ENCODE peak calls at places on chromosomes 1 and 21, in five cellular contexts. One of them, this sample, is unnamed. For H3K9me3 and H3K27me3, the result is how much of the 10 kb centered on the place peaks cover.

GRCh38 chr1:154714638-154715037 is 106.7 kb upstream of the ADAR start:
- DNase-seq in IMR-90: peak
- DNase-seq in GM23248: peak
- DNase-seq in psoas muscle: no peak
- DNase-seq in esophagus squamous epithelium: no peak
- DNase-seq in this sample: no peak

GRCh38 chr1:28147264-28148094 is 29.0 kb downstream of the PTAFR start:
- DNase-seq in esophagus squamous epithelium: no peak
- DNase-seq in psoas muscle: no peak
- DNase-seq in GM23248: no peak
- DNase-seq in IMR-90: no peak
- DNase-seq in this sample: no peak

GRCh38 chr1:55331355-55331754 is 116.2 kb upstream of the USP24 start:
- DNase-seq in psoas muscle: no peak
- DNase-seq in esophagus squamous epithelium: no peak
- DNase-seq in GM23248: no peak
- DNase-seq in IMR-90: no peak
- DNase-seq in this sample: no peak

GRCh38 chr1:2257245-2257627 is 29.1 kb downstream of the SKI start:
- DNase-seq in IMR-90: no peak
- DNase-seq in esophagus squamous epithelium: no peak
- DNase-seq in psoas muscle: peak
- DNase-seq in GM23248: peak
- DNase-seq in this sample: no peak

GRCh38 chr1:179228783-179229213 is 679 bp downstream of the ABL2 start:
- DNase-seq in GM23248: peak
- DNase-seq in psoas muscle: peak
- DNase-seq in esophagus squamous epithelium: no peak
- DNase-seq in IMR-90: peak
- DNase-seq in this sample: no peak

GRCh38 chr1:12414444-12415238 is 184.8 kb downstream of the VPS13D start:
- DNase-seq in GM23248: no peak
- DNase-seq in psoas muscle: no peak
- DNase-seq in esophagus squamous epithelium: no peak
- DNase-seq in IMR-90: no peak
- DNase-seq in this sample: no peak

GRCh38 chr1:48817505-48818114 is 40.9 kb upstream of the BEND5 start:
- DNase-seq in esophagus squamous epithelium: no peak
- DNase-seq in psoas muscle: peak
- DNase-seq in IMR-90: peak
- DNase-seq in GM23248: peak
- DNase-seq in this sample: peak

GRCh38 chr1:14782741-14783591 is 184.5 kb downstream of the KAZN start:
- DNase-seq in psoas muscle: no peak
- DNase-seq in GM23248: no peak
- DNase-seq in IMR-90: no peak
- DNase-seq in esophagus squamous epithelium: no peak
- DNase-seq in this sample: no peak

GRCh38 chr1:18927654-18928272 is 25.4 kb upstream of the ALDH4A1 start:
- DNase-seq in esophagus squamous epithelium: no peak
- DNase-seq in GM23248: no peak
- DNase-seq in IMR-90: peak
- DNase-seq in psoas muscle: no peak
- DNase-seq in this sample: no peak

GRCh38 chr1:153928245-153928644 is 5.5 kb upstream of the GATAD2B start:
- DNase-seq in IMR-90: no peak
- DNase-seq in psoas muscle: no peak
- DNase-seq in esophagus squamous epithelium: no peak
- DNase-seq in GM23248: no peak
- DNase-seq in this sample: no peak

GRCh38 chr21:34908424-34909055 is 140.6 kb downstream of the RUNX1 start:
- DNase-seq in psoas muscle: peak
- DNase-seq in esophagus squamous epithelium: no peak
- DNase-seq in IMR-90: no peak
- DNase-seq in GM23248: peak
- DNase-seq in this sample: no peak

GRCh38 chr1:14294006-14294405 is 304.5 kb upstream of the KAZN start:
- DNase-seq in psoas muscle: no peak
- DNase-seq in GM23248: no peak
- DNase-seq in esophagus squamous epithelium: no peak
- DNase-seq in IMR-90: no peak
- DNase-seq in this sample: no peak

GRCh38 chr1:243950166-243950565 is 100.1 kb upstream of the AKT3 start:
- DNase-seq in GM23248: peak
- DNase-seq in psoas muscle: no peak
- DNase-seq in esophagus squamous epithelium: no peak
- DNase-seq in IMR-90: peak
- DNase-seq in this sample: peak

GRCh38 chr1:160046494-160047115 is 14.8 kb upstream of the PIGM start:
- DNase-seq in GM23248: peak
- DNase-seq in esophagus squamous epithelium: no peak
- DNase-seq in IMR-90: peak
- DNase-seq in psoas muscle: peak
- DNase-seq in this sample: no peak

GRCh38 chr1:24385160-24385939 is 28.2 kb downstream of the STPG1 start:
- DNase-seq in IMR-90: peak
- DNase-seq in psoas muscle: no peak
- DNase-seq in esophagus squamous epithelium: no peak
- DNase-seq in GM23248: peak
- DNase-seq in this sample: no peak

GRCh38 chr1:246599315-246599714 is 33.1 kb downstream of the CNST start:
- DNase-seq in esophagus squamous epithelium: no peak
- DNase-seq in GM23248: no peak
- DNase-seq in IMR-90: no peak
- DNase-seq in psoas muscle: no peak
- DNase-seq in this sample: no peak

DNA sequence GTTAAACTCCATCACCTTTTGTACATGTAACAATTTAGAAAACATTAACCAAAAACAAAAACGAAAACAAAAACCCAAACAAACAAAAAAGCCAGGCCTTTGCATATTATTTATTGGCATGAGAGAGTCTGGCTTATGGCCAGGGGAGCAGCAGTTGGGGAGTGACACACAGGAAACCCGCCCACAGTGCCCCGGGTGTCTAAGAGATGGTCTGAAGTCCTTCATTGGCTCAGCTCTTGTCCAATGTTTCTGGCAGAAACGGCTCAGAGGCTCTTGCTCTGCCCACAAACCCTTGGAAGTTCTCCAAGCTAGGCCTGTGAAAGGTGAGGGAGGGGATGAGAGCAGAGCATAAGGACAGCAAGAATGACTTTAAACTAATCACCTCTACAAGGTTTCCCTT is 131.5 kb downstream of the CNIH3 start:
- DNase-seq in GM23248: peak
- DNase-seq in IMR-90: peak
- DNase-seq in psoas muscle: no peak
- DNase-seq in esophagus squamous epithelium: no peak
- DNase-seq in this sample: no peak
- H3K27ac ChIP-seq in GM23248: peak
- H3K27ac ChIP-seq in IMR-90: no peak
- H3K27ac ChIP-seq in psoas muscle: no peak
- H3K27ac ChIP-seq in esophagus squamous epithelium: no peak
- H3K27ac ChIP-seq in this sample: no peak

GRCh38 chr1:53162621-53163020 is 20.2 kb upstream of the SLC1A7 start:
- DNase-seq in esophagus squamous epithelium: no peak
- DNase-seq in GM23248: no peak
- DNase-seq in psoas muscle: no peak
- DNase-seq in IMR-90: no peak
- DNase-seq in this sample: no peak
- H3K9me3 ChIP-seq in esophagus squamous epithelium: under half
- H3K9me3 ChIP-seq in GM23248: under half
- H3K9me3 ChIP-seq in psoas muscle: under half
- H3K9me3 ChIP-seq in IMR-90: under half
- H3K9me3 ChIP-seq in this sample: under half

GRCh38 chr1:157189986-157190982 is 52.1 kb upstream of the ETV3 start:
- DNase-seq in esophagus squamous epithelium: no peak
- DNase-seq in IMR-90: no peak
- DNase-seq in GM23248: no peak
- DNase-seq in psoas muscle: no peak
- DNase-seq in this sample: no peak
- H3K27me3 ChIP-seq in esophagus squamous epithelium: under half
- H3K27me3 ChIP-seq in IMR-90: half or more
- H3K27me3 ChIP-seq in GM23248: half or more
- H3K27me3 ChIP-seq in psoas muscle: under half
- H3K27me3 ChIP-seq in this sample: under half

DNA sequence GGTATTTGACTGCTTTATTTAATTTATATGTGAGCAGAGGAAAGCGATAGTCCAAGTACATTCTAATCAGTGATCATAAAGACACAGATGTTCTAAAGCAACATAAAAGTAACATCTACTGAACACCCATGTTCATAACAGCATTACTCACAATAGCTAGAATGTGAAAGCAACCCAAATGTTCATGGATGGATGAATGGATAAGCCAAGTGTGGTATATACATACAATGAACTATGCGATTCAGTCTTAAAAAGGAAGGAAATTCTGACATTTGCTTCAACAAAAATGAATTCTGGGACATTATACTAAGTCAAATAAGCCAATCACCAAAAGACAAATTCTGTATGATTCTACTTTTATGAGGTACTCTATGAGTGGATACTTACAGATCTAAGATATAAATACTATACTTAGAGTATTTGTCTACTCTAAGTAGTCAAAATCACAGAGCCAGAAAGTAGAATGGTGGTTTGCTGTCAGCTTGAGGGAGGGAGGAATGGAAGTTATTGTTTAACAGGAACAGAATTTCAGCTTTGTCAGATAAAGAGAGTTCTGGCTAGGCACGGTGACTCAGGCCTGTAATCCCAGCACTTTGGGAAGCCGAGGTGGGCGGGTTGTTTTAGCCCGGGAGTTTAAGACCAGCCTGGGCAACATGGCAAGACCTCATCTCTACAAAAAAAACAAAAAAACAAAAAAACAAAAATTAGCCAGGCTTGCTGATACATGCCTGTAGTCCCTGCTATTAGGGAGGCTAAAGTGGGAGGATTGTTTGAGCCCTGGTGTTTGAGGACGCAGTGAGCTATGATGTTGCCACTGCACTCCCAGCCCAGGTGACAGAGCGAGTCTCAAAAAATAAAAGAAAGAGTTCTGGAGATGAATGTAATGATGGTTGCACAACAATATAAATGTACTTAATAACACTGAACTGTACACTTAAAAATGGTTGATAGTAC is 79.7 kb upstream of the ARHGAP29 start:
- DNase-seq in IMR-90: peak
- DNase-seq in psoas muscle: no peak
- DNase-seq in esophagus squamous epithelium: no peak
- DNase-seq in GM23248: peak
- DNase-seq in this sample: no peak
- H3K27ac ChIP-seq in IMR-90: no peak
- H3K27ac ChIP-seq in psoas muscle: no peak
- H3K27ac ChIP-seq in esophagus squamous epithelium: no peak
- H3K27ac ChIP-seq in GM23248: peak
- H3K27ac ChIP-seq in this sample: no peak

DNA sequence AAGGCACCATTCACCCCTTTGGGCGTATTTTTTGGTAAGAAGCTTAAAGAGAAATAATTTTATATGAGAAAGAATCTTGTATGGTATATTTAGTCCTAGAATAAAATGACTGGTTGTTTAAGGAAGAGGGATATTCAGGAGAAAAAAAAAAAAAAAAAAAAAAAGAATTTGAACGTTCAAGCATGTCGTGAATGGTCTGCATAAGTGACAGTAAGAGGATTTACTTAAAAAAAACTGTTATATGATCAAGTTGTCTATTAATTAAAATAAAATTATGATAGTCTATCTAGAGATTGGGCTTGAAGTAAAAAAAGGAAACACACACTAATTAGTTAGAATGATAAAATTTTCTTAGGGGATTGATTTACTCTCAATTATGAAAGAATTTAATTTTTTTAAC is 11.7 kb upstream of the OR14I1 start:
- DNase-seq in IMR-90: no peak
- DNase-seq in esophagus squamous epithelium: no peak
- DNase-seq in GM23248: no peak
- DNase-seq in psoas muscle: no peak
- DNase-seq in this sample: no peak
- H3K9me3 ChIP-seq in IMR-90: under half
- H3K9me3 ChIP-seq in esophagus squamous epithelium: under half
- H3K9me3 ChIP-seq in GM23248: under half
- H3K9me3 ChIP-seq in psoas muscle: under half
- H3K9me3 ChIP-seq in this sample: under half

GRCh38 chr1:233617025-233617424 is 3.1 kb downstream of the KCNK1 start:
- DNase-seq in esophagus squamous epithelium: no peak
- DNase-seq in psoas muscle: no peak
- DNase-seq in GM23248: no peak
- DNase-seq in IMR-90: no peak
- DNase-seq in this sample: no peak
- H3K27me3 ChIP-seq in esophagus squamous epithelium: under half
- H3K27me3 ChIP-seq in psoas muscle: under half
- H3K27me3 ChIP-seq in GM23248: under half
- H3K27me3 ChIP-seq in IMR-90: under half
- H3K27me3 ChIP-seq in this sample: under half